ENCODE peak calls at places on chromosomes 5 and 9, in ten cellular contexts. One of them, this sample, is unnamed.
A peak's percentile ranks its signal among the peaks of the same experiment; 100 is the strongest.

GRCh38 chr9:97309260-97309659 is 1.8 kb downstream of the CCDC180 start:
- DNase-seq in endothelial cell of umbilical vein: no peak
- DNase-seq in lower lobe of right lung: no peak
- DNase-seq in tibial artery: no peak
- DNase-seq in OCI-LY7: no peak
- DNase-seq in fibroblast of mammary gland: no peak
- DNase-seq in nephron progenitor cell: no peak
- DNase-seq in GM13977: no peak
- DNase-seq in AG04449: no peak
- DNase-seq in CD14-positive monocyte: no peak
- DNase-seq in this sample: no peak

GRCh38 chr9:1639166-1639565 is 376.0 kb upstream of the SMARCA2 start:
- DNase-seq in endothelial cell of umbilical vein: no peak
- DNase-seq in lower lobe of right lung: no peak
- DNase-seq in tibial artery: no peak
- DNase-seq in OCI-LY7: no peak
- DNase-seq in fibroblast of mammary gland: no peak
- DNase-seq in nephron progenitor cell: no peak
- DNase-seq in GM13977: no peak
- DNase-seq in AG04449: no peak
- DNase-seq in CD14-positive monocyte: no peak
- DNase-seq in this sample: no peak

GRCh38 chr5:150488519-150489357 is 19.2 kb upstream of the NDST1 start:
- DNase-seq in endothelial cell of umbilical vein: peak; percentile 20
- DNase-seq in lower lobe of right lung: peak; percentile 62
- DNase-seq in tibial artery: peak; percentile 74
- DNase-seq in OCI-LY7: peak; percentile 30
- DNase-seq in fibroblast of mammary gland: peak; percentile 85
- DNase-seq in nephron progenitor cell: no peak
- DNase-seq in GM13977: no peak
- DNase-seq in AG04449: peak; percentile 49
- DNase-seq in CD14-positive monocyte: peak; percentile 88
- DNase-seq in this sample: no peak

GRCh38 chr5:20286512-20286911 is 298.5 kb upstream of the CDH18 start:
- DNase-seq in endothelial cell of umbilical vein: no peak
- DNase-seq in lower lobe of right lung: no peak
- DNase-seq in tibial artery: no peak
- DNase-seq in OCI-LY7: no peak
- DNase-seq in fibroblast of mammary gland: peak; percentile 73
- DNase-seq in nephron progenitor cell: no peak
- DNase-seq in GM13977: no peak
- DNase-seq in AG04449: no peak
- DNase-seq in CD14-positive monocyte: no peak
- DNase-seq in this sample: no peak

GRCh38 chr5:179192185-179192890 is 132.2 kb downstream of the ZNF354C start:
- DNase-seq in endothelial cell of umbilical vein: no peak
- DNase-seq in lower lobe of right lung: peak; percentile 18
- DNase-seq in tibial artery: no peak
- DNase-seq in OCI-LY7: no peak
- DNase-seq in fibroblast of mammary gland: no peak
- DNase-seq in nephron progenitor cell: no peak
- DNase-seq in GM13977: no peak
- DNase-seq in AG04449: no peak
- DNase-seq in CD14-positive monocyte: no peak
- DNase-seq in this sample: no peak

GRCh38 chr5:76074487-76074886 is 8.7 kb upstream of the SV2C start:
- DNase-seq in endothelial cell of umbilical vein: peak; percentile 6
- DNase-seq in lower lobe of right lung: no peak
- DNase-seq in tibial artery: no peak
- DNase-seq in OCI-LY7: peak; percentile 30
- DNase-seq in fibroblast of mammary gland: no peak
- DNase-seq in nephron progenitor cell: peak; percentile 18
- DNase-seq in GM13977: peak; percentile 65
- DNase-seq in AG04449: no peak
- DNase-seq in CD14-positive monocyte: no peak
- DNase-seq in this sample: no peak

GRCh38 chr9:7336356-7337075 is 463.1 kb downstream of the DMAC1 start:
- DNase-seq in endothelial cell of umbilical vein: no peak
- DNase-seq in lower lobe of right lung: no peak
- DNase-seq in tibial artery: no peak
- DNase-seq in OCI-LY7: no peak
- DNase-seq in fibroblast of mammary gland: peak; percentile 82
- DNase-seq in nephron progenitor cell: no peak
- DNase-seq in GM13977: no peak
- DNase-seq in AG04449: no peak
- DNase-seq in CD14-positive monocyte: no peak
- DNase-seq in this sample: no peak

GRCh38 chr5:111950660-111951059 is 193.7 kb upstream of the NREP start:
- DNase-seq in endothelial cell of umbilical vein: no peak
- DNase-seq in lower lobe of right lung: no peak
- DNase-seq in tibial artery: no peak
- DNase-seq in OCI-LY7: no peak
- DNase-seq in fibroblast of mammary gland: peak; percentile 98
- DNase-seq in nephron progenitor cell: no peak
- DNase-seq in GM13977: no peak
- DNase-seq in AG04449: no peak
- DNase-seq in CD14-positive monocyte: no peak
- DNase-seq in this sample: no peak

DNA sequence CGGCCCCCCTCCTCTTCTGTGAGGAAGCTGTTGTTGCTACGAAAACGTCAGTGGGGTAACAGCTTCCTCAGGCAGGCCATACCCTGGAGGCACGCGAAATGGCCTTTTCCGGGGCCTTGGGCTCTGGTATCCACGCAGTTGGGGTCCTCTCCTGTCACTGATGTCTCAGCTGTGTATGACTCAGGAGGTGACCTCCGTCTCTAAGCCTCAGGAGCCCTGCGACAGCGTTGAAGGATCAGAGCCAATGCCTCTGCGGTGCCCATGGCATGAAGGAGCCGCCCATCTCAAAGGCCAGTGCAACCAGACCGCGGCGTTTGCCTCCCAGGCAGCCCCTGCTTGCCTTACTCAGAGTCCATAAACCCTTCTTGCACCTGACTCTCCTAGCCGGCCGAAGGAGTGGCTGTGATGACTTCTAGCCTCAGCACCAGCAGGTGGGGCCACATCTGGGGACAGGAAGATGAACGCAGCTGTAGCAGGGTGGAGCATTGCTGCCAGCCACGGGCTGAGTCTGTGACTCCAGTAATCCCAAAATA is 1.0 kb upstream of the MXD3 start:
- DNase-seq in endothelial cell of umbilical vein: no peak
- DNase-seq in lower lobe of right lung: no peak
- DNase-seq in tibial artery: no peak
- DNase-seq in OCI-LY7: peak; percentile 92
- DNase-seq in fibroblast of mammary gland: peak; percentile 27
- DNase-seq in nephron progenitor cell: peak; percentile 48
- DNase-seq in GM13977: no peak
- DNase-seq in AG04449: no peak
- DNase-seq in CD14-positive monocyte: peak; percentile 61
- DNase-seq in this sample: peak; percentile 45
- TF ChIP-seq CTCF in endothelial cell of umbilical vein: no peak
- TF ChIP-seq CTCF in lower lobe of right lung: no peak
- TF ChIP-seq CTCF in tibial artery: no peak
- TF ChIP-seq CTCF in OCI-LY7: peak; percentile 71
- TF ChIP-seq CTCF in fibroblast of mammary gland: no peak
- TF ChIP-seq CTCF in nephron progenitor cell: no peak
- TF ChIP-seq CTCF in GM13977: peak; percentile 34
- TF ChIP-seq CTCF in AG04449: no peak
- TF ChIP-seq CTCF in CD14-positive monocyte: no peak
- TF ChIP-seq CTCF in this sample: no peak

GRCh38 chr5:73297430-73297829 is 124.4 kb downstream of the TMEM174 start:
- DNase-seq in endothelial cell of umbilical vein: no peak
- DNase-seq in lower lobe of right lung: no peak
- DNase-seq in tibial artery: no peak
- DNase-seq in OCI-LY7: no peak
- DNase-seq in fibroblast of mammary gland: no peak
- DNase-seq in nephron progenitor cell: no peak
- DNase-seq in GM13977: no peak
- DNase-seq in AG04449: no peak
- DNase-seq in CD14-positive monocyte: no peak
- DNase-seq in this sample: no peak

GRCh38 chr5:73296772-73297171 is 123.8 kb downstream of the TMEM174 start:
- DNase-seq in endothelial cell of umbilical vein: no peak
- DNase-seq in lower lobe of right lung: no peak
- DNase-seq in tibial artery: no peak
- DNase-seq in OCI-LY7: no peak
- DNase-seq in fibroblast of mammary gland: peak; percentile 42
- DNase-seq in nephron progenitor cell: no peak
- DNase-seq in GM13977: no peak
- DNase-seq in AG04449: no peak
- DNase-seq in CD14-positive monocyte: no peak
- DNase-seq in this sample: no peak

GRCh38 chr5:73292816-73293459 is 119.9 kb downstream of the TMEM174 start:
- DNase-seq in endothelial cell of umbilical vein: no peak
- DNase-seq in lower lobe of right lung: no peak
- DNase-seq in tibial artery: no peak
- DNase-seq in OCI-LY7: no peak
- DNase-seq in fibroblast of mammary gland: no peak
- DNase-seq in nephron progenitor cell: no peak
- DNase-seq in GM13977: no peak
- DNase-seq in AG04449: no peak
- DNase-seq in CD14-positive monocyte: no peak
- DNase-seq in this sample: no peak

GRCh38 chr5:73298251-73299016 is 125.4 kb downstream of the TMEM174 start:
- DNase-seq in endothelial cell of umbilical vein: no peak
- DNase-seq in lower lobe of right lung: no peak
- DNase-seq in tibial artery: no peak
- DNase-seq in OCI-LY7: no peak
- DNase-seq in fibroblast of mammary gland: no peak
- DNase-seq in nephron progenitor cell: peak; percentile 39
- DNase-seq in GM13977: no peak
- DNase-seq in AG04449: no peak
- DNase-seq in CD14-positive monocyte: no peak
- DNase-seq in this sample: no peak

GRCh38 chr5:73295447-73295846 is 122.5 kb downstream of the TMEM174 start:
- DNase-seq in endothelial cell of umbilical vein: no peak
- DNase-seq in lower lobe of right lung: no peak
- DNase-seq in tibial artery: no peak
- DNase-seq in OCI-LY7: peak; percentile 5
- DNase-seq in fibroblast of mammary gland: no peak
- DNase-seq in nephron progenitor cell: no peak
- DNase-seq in GM13977: no peak
- DNase-seq in AG04449: no peak
- DNase-seq in CD14-positive monocyte: no peak
- DNase-seq in this sample: no peak
- TF ChIP-seq CTCF in endothelial cell of umbilical vein: peak; percentile 16
- TF ChIP-seq CTCF in lower lobe of right lung: peak; percentile 26
- TF ChIP-seq CTCF in tibial artery: no peak
- TF ChIP-seq CTCF in OCI-LY7: peak; percentile 55
- TF ChIP-seq CTCF in fibroblast of mammary gland: no peak
- TF ChIP-seq CTCF in nephron progenitor cell: no peak
- TF ChIP-seq CTCF in GM13977: no peak
- TF ChIP-seq CTCF in AG04449: no peak
- TF ChIP-seq CTCF in CD14-positive monocyte: no peak
- TF ChIP-seq CTCF in this sample: peak; percentile 24

DNA sequence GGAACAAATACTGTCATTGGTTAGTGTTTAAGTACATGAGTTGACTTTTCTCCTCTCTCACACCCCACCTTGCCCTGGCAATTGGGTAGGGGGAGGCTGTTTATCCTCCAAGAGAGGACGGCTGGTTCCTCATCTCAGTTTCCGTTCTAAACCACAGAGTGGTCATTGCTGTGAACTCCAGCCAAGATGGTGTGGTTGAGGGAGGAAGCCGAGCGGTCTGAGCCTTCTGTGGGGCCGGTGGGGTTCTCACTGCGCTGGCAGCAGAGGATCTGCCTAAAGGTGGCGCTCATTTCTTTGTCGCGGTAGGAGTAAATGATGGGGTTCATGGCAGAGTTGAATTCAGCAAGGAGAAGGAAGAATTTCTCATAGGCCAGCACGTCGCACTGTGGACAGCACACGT is 163.0 kb downstream of the LPAR1 start:
- DNase-seq in endothelial cell of umbilical vein: no peak
- DNase-seq in lower lobe of right lung: peak; percentile 66
- DNase-seq in tibial artery: peak; percentile 64
- DNase-seq in OCI-LY7: no peak
- DNase-seq in fibroblast of mammary gland: no peak
- DNase-seq in nephron progenitor cell: no peak
- DNase-seq in GM13977: peak; percentile 36
- DNase-seq in AG04449: no peak
- DNase-seq in CD14-positive monocyte: peak; percentile 55
- DNase-seq in this sample: no peak
- TF ChIP-seq CTCF in endothelial cell of umbilical vein: no peak
- TF ChIP-seq CTCF in lower lobe of right lung: no peak
- TF ChIP-seq CTCF in tibial artery: no peak
- TF ChIP-seq CTCF in OCI-LY7: peak; percentile 49
- TF ChIP-seq CTCF in fibroblast of mammary gland: no peak
- TF ChIP-seq CTCF in nephron progenitor cell: no peak
- TF ChIP-seq CTCF in GM13977: peak; percentile 58
- TF ChIP-seq CTCF in AG04449: no peak
- TF ChIP-seq CTCF in CD14-positive monocyte: peak; percentile 58
- TF ChIP-seq CTCF in this sample: no peak

GRCh38 chr9:98519641-98520040 is 189.1 kb downstream of the GABBR2 start:
- DNase-seq in endothelial cell of umbilical vein: no peak
- DNase-seq in lower lobe of right lung: no peak
- DNase-seq in tibial artery: no peak
- DNase-seq in OCI-LY7: no peak
- DNase-seq in fibroblast of mammary gland: no peak
- DNase-seq in nephron progenitor cell: no peak
- DNase-seq in GM13977: no peak
- DNase-seq in AG04449: no peak
- DNase-seq in CD14-positive monocyte: no peak
- DNase-seq in this sample: no peak

GRCh38 chr9:98522487-98522886 is 186.2 kb downstream of the GABBR2 start:
- DNase-seq in endothelial cell of umbilical vein: peak; percentile 56
- DNase-seq in lower lobe of right lung: no peak
- DNase-seq in tibial artery: no peak
- DNase-seq in OCI-LY7: no peak
- DNase-seq in fibroblast of mammary gland: peak; percentile 15
- DNase-seq in nephron progenitor cell: no peak
- DNase-seq in GM13977: no peak
- DNase-seq in AG04449: no peak
- DNase-seq in CD14-positive monocyte: no peak
- DNase-seq in this sample: no peak

GRCh38 chr9:98521141-98521540 is 187.6 kb downstream of the GABBR2 start:
- DNase-seq in endothelial cell of umbilical vein: peak; percentile 71
- DNase-seq in lower lobe of right lung: no peak
- DNase-seq in tibial artery: no peak
- DNase-seq in OCI-LY7: no peak
- DNase-seq in fibroblast of mammary gland: peak; percentile 92
- DNase-seq in nephron progenitor cell: no peak
- DNase-seq in GM13977: no peak
- DNase-seq in AG04449: peak; percentile 45
- DNase-seq in CD14-positive monocyte: no peak
- DNase-seq in this sample: no peak

GRCh38 chr9:98520221-98520920 is 188.4 kb downstream of the GABBR2 start:
- DNase-seq in endothelial cell of umbilical vein: peak; percentile 8
- DNase-seq in lower lobe of right lung: no peak
- DNase-seq in tibial artery: no peak
- DNase-seq in OCI-LY7: no peak
- DNase-seq in fibroblast of mammary gland: peak; percentile 58
- DNase-seq in nephron progenitor cell: no peak
- DNase-seq in GM13977: no peak
- DNase-seq in AG04449: no peak
- DNase-seq in CD14-positive monocyte: no peak
- DNase-seq in this sample: no peak

DNA sequence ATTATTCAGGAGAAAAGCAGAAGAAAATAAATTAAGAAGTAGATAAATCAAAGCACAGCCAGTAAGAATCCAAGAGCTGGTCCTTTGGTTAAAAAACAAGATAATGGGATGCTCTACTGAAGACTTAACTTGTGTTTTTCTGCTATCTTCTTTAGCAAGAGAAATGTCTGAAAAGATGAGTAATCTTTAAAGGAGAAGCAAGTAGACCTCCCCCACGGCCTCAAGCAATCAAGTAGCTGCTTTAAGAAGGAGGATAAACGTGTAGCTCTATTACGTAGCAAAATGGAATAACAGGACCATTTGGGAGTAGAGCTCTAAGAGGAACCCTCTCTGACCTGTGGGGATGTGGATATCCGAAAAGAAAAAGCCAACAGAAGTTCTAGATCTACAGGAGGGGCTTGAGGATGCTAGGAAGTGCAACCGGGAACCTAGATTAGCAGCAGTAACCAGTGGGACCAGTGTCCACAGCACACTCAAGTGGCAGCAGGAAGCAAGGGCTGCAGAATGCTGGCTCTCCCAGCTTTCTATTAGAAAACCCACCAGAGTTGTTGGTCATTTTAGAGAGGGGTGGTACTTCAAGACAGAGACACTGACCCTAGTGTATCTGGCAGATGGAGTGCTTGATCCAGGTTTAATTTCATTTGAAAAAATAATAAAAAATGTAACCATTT is 185.4 kb downstream of the GABBR2 start:
- DNase-seq in endothelial cell of umbilical vein: peak; percentile 30
- DNase-seq in lower lobe of right lung: no peak
- DNase-seq in tibial artery: no peak
- DNase-seq in OCI-LY7: no peak
- DNase-seq in fibroblast of mammary gland: peak; percentile 74
- DNase-seq in nephron progenitor cell: no peak
- DNase-seq in GM13977: no peak
- DNase-seq in AG04449: no peak
- DNase-seq in CD14-positive monocyte: no peak
- DNase-seq in this sample: no peak
- TF ChIP-seq CTCF in endothelial cell of umbilical vein: peak; percentile 45
- TF ChIP-seq CTCF in lower lobe of right lung: no peak
- TF ChIP-seq CTCF in tibial artery: no peak
- TF ChIP-seq CTCF in OCI-LY7: peak; percentile 32
- TF ChIP-seq CTCF in fibroblast of mammary gland: peak; percentile 63
- TF ChIP-seq CTCF in nephron progenitor cell: no peak
- TF ChIP-seq CTCF in GM13977: peak; percentile 3
- TF ChIP-seq CTCF in AG04449: peak; percentile 57
- TF ChIP-seq CTCF in CD14-positive monocyte: no peak
- TF ChIP-seq CTCF in this sample: no peak

This sample was measured in breast epithelium.